ENCODE peak calls at places on chromosomes 13 and 19, in five cellular contexts. J is GM23338, B is IMR-90, S is sigmoid colon, D is endodermal cell. Q is an unnamed sample.

GRCh38 chr13:73198888-73199497 is 140.2 kb downstream of the KLF5 start:
- DNase-seq in J (no peak), B (no peak), S (no peak), D (no peak), Q (no peak)

GRCh38 chr19:29400917-29401711 is 124.7 kb upstream of the VSTM2B start:
- DNase-seq in J (no peak), B (no peak), S (no peak), D (no peak), Q (no peak)

GRCh38 chr13:106796280-106797047 is 228.5 kb upstream of the ARGLU1 start:
- DNase-seq in J (peak; percentile 96), B (no peak), S (no peak), D (peak; percentile 91), Q (no peak)

GRCh38 chr13:80881495-80882482 is 540.9 kb upstream of the SPRY2 start:
- DNase-seq in J (no peak), B (no peak), S (no peak), D (no peak), Q (no peak)

GRCh38 chr13:83327091-83327490 is 555.2 kb downstream of the SLITRK1 start:
- DNase-seq in J (no peak), B (no peak), S (no peak), D (no peak), Q (no peak)

GRCh38 chr13:109626386-109627171 is 159.8 kb downstream of the IRS2 start:
- DNase-seq in J (no peak), B (no peak), S (no peak), D (no peak), Q (no peak)

GRCh38 chr19:522726-523125 is 8.8 kb upstream of the CDC34 start:
- DNase-seq in J (no peak), B (no peak), S (no peak), D (no peak), Q (no peak)

GRCh38 chr13:23348270-23349126 is 85.0 kb downstream of the SACS start:
- DNase-seq in J (peak; percentile 14), B (no peak), S (no peak), D (no peak), Q (no peak)

GRCh38 chr13:21528616-21529015 is 69.5 kb upstream of the ZDHHC20 start:
- DNase-seq in J (no peak), B (peak; percentile 63), S (no peak), D (no peak), Q (no peak)

GRCh38 chr13:29855784-29856183 is 5.4 kb upstream of the UBL3 start:
- DNase-seq in J (no peak), B (no peak), S (no peak), D (no peak), Q (no peak)

GRCh38 chr19:2770055-2771013 is 12.7 kb downstream of the SGTA start:
- DNase-seq in J (no peak), B (peak; percentile 47), S (peak; percentile 88), D (no peak), Q (no peak)

GRCh38 chr13:20425819-20426219 is 99.8 kb downstream of the CRYL1 start:
- DNase-seq in J (no peak), B (no peak), S (no peak), D (no peak), Q (peak; percentile 79)

GRCh38 chr19:17091758-17092333 is 16.3 kb downstream of the MYO9B start:
- DNase-seq in J (no peak), B (no peak), S (no peak), D (no peak), Q (no peak)

GRCh38 chr13:39676315-39676876 is 20.9 kb downstream of the COG6 start:
- DNase-seq in J (peak; percentile 77), B (peak; percentile 39), S (no peak), D (no peak), Q (peak; percentile 33)

GRCh38 chr19:38729653-38730469 is 14.4 kb downstream of the CAPN12 start:
- DNase-seq in J (peak; percentile 91), B (peak; percentile 44), S (peak; percentile 82), D (peak; percentile 95), Q (peak; percentile 89)

GRCh38 chr19:18098891-18099622 is 1.5 kb downstream of the MAST3 start:
- DNase-seq in J (peak; percentile 58), B (no peak), S (no peak), D (peak; percentile 73), Q (no peak)

GRCh38 chr19:15198006-15198356 is 2.8 kb downstream of the NOTCH3 start:
- DNase-seq in J (no peak), B (no peak), S (no peak), D (no peak), Q (no peak)

GRCh38 chr13:59478908-59479307 is 684.8 kb downstream of the DIAPH3 start:
- DNase-seq in J (peak; percentile 29), B (no peak), S (no peak), D (peak; percentile 62), Q (no peak)

GRCh38 chr19:40219721-40220276 is 1.6 kb upstream of the TTC9B start:
- DNase-seq in J (no peak), B (peak; percentile 76), S (no peak), D (no peak), Q (peak; percentile 66)

GRCh38 chr19:55795021-55795420 is 26.1 kb downstream of the RFPL4AL1 start:
- DNase-seq in J (no peak), B (no peak), S (no peak), D (no peak), Q (no peak)

DNA sequence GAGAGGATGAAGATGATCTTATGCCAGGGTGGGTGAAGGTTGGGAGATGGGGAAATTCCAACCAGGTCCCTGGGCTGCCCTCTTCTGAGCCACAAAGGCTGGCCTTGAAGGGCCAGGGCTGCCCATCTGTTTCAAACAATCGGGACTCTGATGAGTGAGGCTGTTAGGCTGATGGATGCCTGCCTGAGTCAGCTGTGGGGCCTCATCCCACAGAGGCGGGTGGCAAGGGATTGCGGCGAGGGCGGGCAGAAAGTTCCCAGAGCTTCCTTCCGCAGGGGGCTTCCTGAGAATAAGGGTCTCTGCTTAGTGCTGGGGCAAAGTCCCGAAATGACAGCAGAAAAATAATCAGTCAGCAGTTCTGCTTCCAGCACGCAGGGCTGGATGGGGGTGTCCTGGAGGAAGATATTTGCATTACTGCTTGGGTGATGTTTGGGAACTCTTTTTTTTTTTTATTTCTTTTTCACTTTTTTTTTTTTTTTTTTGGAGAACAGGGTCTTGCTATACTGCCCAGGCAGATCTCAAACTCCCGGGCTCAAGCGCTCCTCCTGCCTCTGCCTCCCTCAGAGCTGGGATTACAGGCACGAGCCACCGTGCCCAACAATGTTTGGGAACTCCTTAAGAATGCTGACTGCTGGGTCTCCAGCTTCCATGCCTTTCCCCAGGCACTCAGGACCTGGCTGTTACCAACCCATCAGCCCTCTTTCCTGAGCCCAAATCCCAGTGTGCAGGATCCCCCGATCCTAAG is 14.1 kb downstream of the SH3GL1 start:
- DNase-seq in J (no peak), B (peak; percentile 53), S (no peak), D (no peak), Q (no peak)
- TF ChIP-seq CTCF in J (no peak), B (peak; percentile 45), S (no peak), D (peak; percentile 33), Q (no peak)

GRCh38 chr19:19421326-19421725 is 15.9 kb downstream of the GATAD2A start:
- DNase-seq in J (no peak), B (no peak), S (no peak), D (no peak), Q (no peak)

GRCh38 chr19:19416280-19416679 is 10.8 kb downstream of the GATAD2A start:
- DNase-seq in J (no peak), B (no peak), S (no peak), D (no peak), Q (no peak)

GRCh38 chr19:19418548-19419260 is 13.2 kb downstream of the GATAD2A start:
- DNase-seq in J (no peak), B (no peak), S (no peak), D (no peak), Q (no peak)

GRCh38 chr19:19420570-19421301 is 15.3 kb downstream of the GATAD2A start:
- DNase-seq in J (no peak), B (no peak), S (no peak), D (no peak), Q (no peak)

DNA sequence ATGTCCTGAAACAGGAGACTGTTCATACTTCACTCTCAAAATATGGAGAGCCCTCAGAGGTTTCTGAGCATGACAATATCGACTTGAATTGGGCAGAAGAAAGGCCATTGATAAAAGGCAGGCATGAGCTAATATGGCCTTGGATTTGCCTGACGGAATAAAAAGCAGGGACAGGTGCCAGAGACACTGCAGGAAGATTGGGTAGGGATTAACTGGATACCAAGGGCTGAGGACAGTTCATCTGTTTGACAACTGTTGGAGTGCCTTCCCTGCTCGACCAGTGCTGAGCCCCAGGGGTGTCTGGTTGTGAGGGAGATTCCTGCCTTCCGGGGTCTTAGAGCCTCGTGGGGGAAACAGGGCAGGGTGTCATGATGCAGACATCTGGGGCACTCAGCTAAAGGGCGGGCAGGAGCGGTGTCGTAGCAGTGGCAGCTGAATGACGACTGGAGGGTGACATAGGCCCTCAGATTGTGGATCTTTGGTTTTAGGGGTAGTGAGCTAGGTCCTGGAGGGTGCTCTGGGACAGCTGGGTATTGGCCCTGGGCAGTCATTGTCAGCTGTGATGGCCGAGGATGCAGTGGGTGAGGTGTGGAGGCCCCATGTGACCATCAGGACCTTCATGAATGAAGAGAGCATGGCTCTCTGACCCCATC is 12.3 kb downstream of the GATAD2A start:
- DNase-seq in J (no peak), B (no peak), S (no peak), D (no peak), Q (no peak)
- H3K4me1 ChIP-seq in J (peaks cover 23% of the 10 kb centered on the region), B (peaks cover 2% of the 10 kb centered on the region), S (peaks cover 21% of the 10 kb centered on the region), D (no peaks in the 10 kb centered on the region), Q (no peaks in the 10 kb centered on the region)

GRCh38 chr13:42684226-42684625 is 97.2 kb upstream of the FAM216B start:
- DNase-seq in J (no peak), B (no peak), S (no peak), D (no peak), Q (no peak)

GRCh38 chr13:42681394-42681793 is 100.0 kb upstream of the FAM216B start:
- DNase-seq in J (no peak), B (no peak), S (no peak), D (no peak), Q (no peak)

GRCh38 chr13:42685762-42686560 is 95.4 kb upstream of the FAM216B start:
- DNase-seq in J (no peak), B (no peak), S (no peak), D (no peak), Q (no peak)

GRCh38 chr13:42680748-42681147 is 100.6 kb upstream of the FAM216B start:
- DNase-seq in J (peak; percentile 28), B (no peak), S (no peak), D (no peak), Q (no peak)
- H3K4me3 ChIP-seq in J (no peak overlapping the region), B (no peak overlapping the region), S (no peak overlapping the region), D (no peak overlapping the region), Q (no peak overlapping the region)

GRCh38 chr19:44707794-44708193 is 8.8 kb downstream of the CEACAM16 start:
- DNase-seq in J (no peak), B (no peak), S (no peak), D (no peak), Q (no peak)
- TF ChIP-seq CTCF in J (no peak), B (no peak), S (no peak), D (no peak), Q (no peak)

GRCh38 chr19:8573316-8573715 is 3.9 kb downstream of the MYO1F start:
- DNase-seq in J (no peak), B (no peak), S (no peak), D (no peak), Q (no peak)

GRCh38 chr19:8577741-8578140 is 499 bp upstream of the MYO1F start:
- DNase-seq in J (no peak), B (no peak), S (no peak), D (no peak), Q (no peak)

GRCh38 chr19:8577247-8577646 is at the start of gene MYO1F:
- DNase-seq in J (no peak), B (no peak), S (peak; percentile 78), D (no peak), Q (no peak)

GRCh38 chr19:8576273-8576993 is 809 bp downstream of the MYO1F start:
- DNase-seq in J (no peak), B (no peak), S (no peak), D (no peak), Q (no peak)

GRCh38 chr19:8575467-8575997 is 1.7 kb downstream of the MYO1F start:
- DNase-seq in J (peak; percentile 77), B (peak; percentile 35), S (no peak), D (peak; percentile 65), Q (no peak)
- H3K4me1 ChIP-seq in J (peaks cover 25% of the 10 kb centered on the region), B (peaks cover 9% of the 10 kb centered on the region), S (peaks cover 2% of the 10 kb centered on the region), D (peaks cover 5% of the 10 kb centered on the region), Q (no peaks in the 10 kb centered on the region)

Q was measured in BE2C.